ENCODE peak calls at places on chromosome 15, in seven cellular contexts. I is gastrocnemius medialis; M is left lung; Y is tibial artery; W is CD4-positive, alpha-beta T cell; B is GM20000; H is AG09309. G is an unnamed sample.

GRCh38 chr15:61839541-61839940 is 220.7 kb downstream of the VPS13C start:
- DNase-seq in I (no peak), M (no peak), Y (no peak), W (no peak), B (no peak), H (no peak), G (no peak)

GRCh38 chr15:57432141-57432701 is 55.9 kb downstream of the CGNL1 start:
- DNase-seq in I (no peak), M (no peak), Y (peak), W (no peak), B (no peak), H (no peak), G (no peak)

GRCh38 chr15:82051664-82052063 is 5.8 kb upstream of the MEX3B start:
- DNase-seq in I (no peak), M (no peak), Y (no peak), W (no peak), B (no peak), H (no peak), G (no peak)

GRCh38 chr15:83695246-83695645 is 41.3 kb downstream of the ADAMTSL3 start:
- DNase-seq in I (no peak), M (no peak), Y (peak), W (no peak), B (no peak), H (no peak), G (no peak)

GRCh38 chr15:77123854-77124253 is 52.9 kb upstream of the TSPAN3 start:
- DNase-seq in I (no peak), M (no peak), Y (no peak), W (no peak), B (no peak), H (no peak), G (no peak)

GRCh38 chr15:71448688-71449114 is 333.4 kb downstream of the THSD4 start:
- DNase-seq in I (no peak), M (no peak), Y (peak), W (no peak), B (peak), H (peak), G (no peak)

GRCh38 chr15:75650908-75651809 is 3.4 kb downstream of the SNX33 start:
- DNase-seq in I (no peak), M (no peak), Y (peak), W (no peak), B (no peak), H (no peak), G (no peak)

GRCh38 chr15:101504866-101505609 is 15.5 kb upstream of the PCSK6 start:
- DNase-seq in I (no peak), M (no peak), Y (no peak), W (no peak), B (no peak), H (peak), G (no peak)

GRCh38 chr15:58383876-58384275 is 47.9 kb upstream of the LIPC start:
- DNase-seq in I (no peak), M (no peak), Y (no peak), W (no peak), B (no peak), H (no peak), G (no peak)

GRCh38 chr15:52105856-52106255 is 6.7 kb downstream of the BCL2L10 start:
- DNase-seq in I (no peak), M (no peak), Y (no peak), W (no peak), B (no peak), H (no peak), G (no peak)

GRCh38 chr15:80072285-80072684 is 12.8 kb downstream of the ZFAND6 start:
- DNase-seq in I (no peak), M (no peak), Y (no peak), W (no peak), B (peak), H (peak), G (no peak)

GRCh38 chr15:63073497-63074172 is 31.1 kb downstream of the TPM1 start:
- DNase-seq in I (no peak), M (no peak), Y (no peak), W (no peak), B (no peak), H (no peak), G (no peak)

GRCh38 chr15:73078722-73079121 is 26.5 kb downstream of the NEO1 start:
- DNase-seq in I (no peak), M (no peak), Y (no peak), W (no peak), B (no peak), H (peak), G (no peak)

GRCh38 chr15:50055333-50056278 is 63.4 kb downstream of the ATP8B4 start:
- DNase-seq in I (peak), M (no peak), Y (peak), W (no peak), B (no peak), H (peak), G (no peak)

GRCh38 chr15:36988947-36989346 is 111.4 kb downstream of the MEIS2 start:
- DNase-seq in I (no peak), M (no peak), Y (no peak), W (no peak), B (no peak), H (no peak), G (no peak)

GRCh38 chr15:59436774-59437472 is 1.1 kb upstream of the FAM81A start:
- DNase-seq in I (no peak), M (no peak), Y (no peak), W (no peak), B (no peak), H (no peak), G (no peak)

GRCh38 chr15:84699538-84700191 is 16.3 kb downstream of the SEC11A start:
- DNase-seq in I (no peak), M (no peak), Y (no peak), W (no peak), B (no peak), H (no peak), G (no peak)

GRCh38 chr15:51874751-51875644 is 45.5 kb downstream of the TMOD3 start:
- DNase-seq in I (peak), M (no peak), Y (peak), W (no peak), B (no peak), H (peak), G (no peak)

GRCh38 chr15:81274932-81275341 is 49.0 kb downstream of the STARD5 start:
- DNase-seq in I (peak), M (peak), Y (peak), W (peak), B (peak), H (peak), G (peak)

GRCh38 chr15:82568986-82569385 is 28.7 kb upstream of the RPS17 start:
- DNase-seq in I (no peak), M (no peak), Y (no peak), W (no peak), B (no peak), H (no peak), G (no peak)

GRCh38 chr15:83404143-83404542 is 43.0 kb upstream of the SH3GL3 start:
- DNase-seq in I (no peak), M (no peak), Y (no peak), W (no peak), B (no peak), H (no peak), G (no peak)

GRCh38 chr15:66882251-66883020 is 180.4 kb downstream of the SMAD6 start:
- DNase-seq in I (peak), M (no peak), Y (peak), W (no peak), B (no peak), H (peak), G (no peak)

DNA sequence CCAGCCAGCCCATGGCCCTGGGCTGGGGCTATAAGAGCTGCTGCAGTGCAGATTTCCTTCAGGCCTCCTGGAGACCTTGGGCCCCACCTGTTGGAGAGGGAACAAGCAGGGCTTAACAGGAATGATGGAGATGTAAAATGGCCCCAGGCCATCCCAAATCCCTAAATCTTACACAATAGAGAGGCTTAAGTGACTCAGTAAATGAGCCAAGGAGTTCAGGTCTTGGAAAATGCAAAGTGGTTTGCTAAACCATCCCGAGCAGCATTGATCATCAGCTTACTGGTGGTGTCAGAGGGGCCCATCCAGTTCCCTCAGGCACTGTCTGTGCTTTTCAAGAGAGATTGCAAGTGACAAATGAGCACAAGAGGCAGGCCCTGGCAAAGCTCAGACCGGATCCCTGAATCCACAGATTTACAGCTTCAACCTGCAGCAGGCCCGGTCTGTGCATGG is 325.5 kb downstream of the UACA start:
- DNase-seq in I (no peak), M (no peak), Y (no peak), W (no peak), B (no peak), H (no peak), G (no peak)
- TF ChIP-seq CTCF in I (no peak), M (no peak), Y (no peak), W (no peak), B (no peak), H (no peak), G (no peak)

DNA sequence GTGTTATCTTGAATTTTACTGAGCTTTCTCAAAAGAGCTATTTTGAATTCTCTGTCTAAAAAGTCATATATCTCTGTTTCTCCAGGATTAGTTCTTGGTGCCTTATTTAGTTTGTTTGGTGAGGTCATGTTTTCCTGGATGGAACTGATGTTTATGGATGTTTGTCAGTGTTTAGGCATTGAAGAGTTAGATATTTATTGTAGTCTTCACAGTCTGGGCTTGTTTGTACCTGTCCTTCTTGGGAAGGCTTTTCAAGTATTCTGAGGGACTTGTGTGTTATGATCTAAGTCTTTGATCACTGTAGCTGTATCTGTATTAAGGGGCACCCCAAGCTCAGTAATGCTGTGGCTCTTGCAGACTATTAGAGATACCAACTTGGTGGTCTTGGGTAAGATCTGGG is 10.6 kb upstream of the RAD51 start:
- DNase-seq in I (no peak), M (no peak), Y (no peak), W (no peak), B (no peak), H (no peak), G (no peak)
- TF ChIP-seq CTCF in I (no peak), M (no peak), Y (no peak), W (no peak), B (no peak), H (no peak), G (no peak)

GRCh38 chr15:48109212-48109611 is 11.6 kb upstream of the SLC24A5 start:
- DNase-seq in I (no peak), M (no peak), Y (no peak), W (no peak), B (no peak), H (no peak), G (no peak)

GRCh38 chr15:48112242-48112641 is 8.5 kb upstream of the SLC24A5 start:
- DNase-seq in I (no peak), M (no peak), Y (no peak), W (no peak), B (peak), H (no peak), G (no peak)

DNA sequence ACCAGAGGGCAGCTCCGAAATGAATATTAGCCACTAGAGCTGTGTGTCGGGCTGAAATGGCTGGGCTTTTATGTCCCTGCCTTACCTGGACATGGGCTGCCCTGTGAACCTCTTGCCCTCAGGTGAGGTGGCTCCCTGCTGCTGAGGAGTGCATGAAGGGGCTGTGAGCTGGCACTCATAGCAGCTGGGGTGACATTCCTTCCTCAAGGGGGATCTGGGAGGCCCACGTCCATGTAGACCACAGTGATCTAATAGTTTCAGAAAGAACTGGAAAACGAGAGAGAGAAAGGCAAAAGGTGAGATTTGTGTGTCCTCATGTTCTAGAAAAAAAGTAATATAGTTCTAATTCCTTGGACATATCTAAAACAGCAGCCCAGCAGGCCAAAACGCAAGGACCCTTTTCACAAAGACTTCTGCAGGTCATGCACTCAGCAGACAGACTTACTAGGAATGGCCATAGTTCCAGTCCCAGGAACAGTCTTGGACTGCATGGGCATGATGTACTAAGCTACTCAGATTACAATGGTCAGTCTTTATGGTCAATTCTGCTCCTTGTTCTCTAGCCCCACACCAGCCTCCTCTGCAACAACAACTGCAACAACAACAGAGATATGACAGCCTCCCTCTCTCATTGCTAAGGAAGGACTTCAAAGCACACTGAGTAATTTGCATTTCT is 10.8 kb upstream of the SLC24A5 start:
- DNase-seq in I (no peak), M (no peak), Y (no peak), W (no peak), B (no peak), H (no peak), G (no peak)
- TF ChIP-seq CTCF in I (no peak), M (no peak), Y (no peak), W (no peak), B (no peak), H (no peak), G (no peak)

GRCh38 chr15:44713006-44713966 is 2.0 kb downstream of the B2M start:
- DNase-seq in I (no peak), M (no peak), Y (no peak), W (no peak), B (no peak), H (no peak), G (no peak)
- TF ChIP-seq CTCF in I (no peak), M (no peak), Y (peak), W (peak), B (no peak), H (peak), G (peak)

GRCh38 chr15:78565951-78566774 is 843 bp downstream of the CHRNA5 start:
- DNase-seq in I (no peak), M (no peak), Y (no peak), W (no peak), B (peak), H (no peak), G (no peak)
- TF ChIP-seq CTCF in I (no peak), M (no peak), Y (no peak), W (no peak), B (no peak), H (peak), G (no peak)

GRCh38 chr15:99453646-99454045 is 112.1 kb upstream of the MEF2A start:
- DNase-seq in I (no peak), M (no peak), Y (no peak), W (no peak), B (no peak), H (no peak), G (no peak)

GRCh38 chr15:99452010-99452409 is 113.8 kb upstream of the MEF2A start:
- DNase-seq in I (no peak), M (no peak), Y (no peak), W (no peak), B (peak), H (no peak), G (no peak)

GRCh38 chr15:99454107-99454809 is 111.5 kb upstream of the MEF2A start:
- DNase-seq in I (no peak), M (no peak), Y (no peak), W (no peak), B (no peak), H (no peak), G (no peak)

GRCh38 chr15:99451484-99451883 is 114.3 kb upstream of the MEF2A start:
- DNase-seq in I (no peak), M (no peak), Y (no peak), W (no peak), B (no peak), H (no peak), G (peak)

DNA sequence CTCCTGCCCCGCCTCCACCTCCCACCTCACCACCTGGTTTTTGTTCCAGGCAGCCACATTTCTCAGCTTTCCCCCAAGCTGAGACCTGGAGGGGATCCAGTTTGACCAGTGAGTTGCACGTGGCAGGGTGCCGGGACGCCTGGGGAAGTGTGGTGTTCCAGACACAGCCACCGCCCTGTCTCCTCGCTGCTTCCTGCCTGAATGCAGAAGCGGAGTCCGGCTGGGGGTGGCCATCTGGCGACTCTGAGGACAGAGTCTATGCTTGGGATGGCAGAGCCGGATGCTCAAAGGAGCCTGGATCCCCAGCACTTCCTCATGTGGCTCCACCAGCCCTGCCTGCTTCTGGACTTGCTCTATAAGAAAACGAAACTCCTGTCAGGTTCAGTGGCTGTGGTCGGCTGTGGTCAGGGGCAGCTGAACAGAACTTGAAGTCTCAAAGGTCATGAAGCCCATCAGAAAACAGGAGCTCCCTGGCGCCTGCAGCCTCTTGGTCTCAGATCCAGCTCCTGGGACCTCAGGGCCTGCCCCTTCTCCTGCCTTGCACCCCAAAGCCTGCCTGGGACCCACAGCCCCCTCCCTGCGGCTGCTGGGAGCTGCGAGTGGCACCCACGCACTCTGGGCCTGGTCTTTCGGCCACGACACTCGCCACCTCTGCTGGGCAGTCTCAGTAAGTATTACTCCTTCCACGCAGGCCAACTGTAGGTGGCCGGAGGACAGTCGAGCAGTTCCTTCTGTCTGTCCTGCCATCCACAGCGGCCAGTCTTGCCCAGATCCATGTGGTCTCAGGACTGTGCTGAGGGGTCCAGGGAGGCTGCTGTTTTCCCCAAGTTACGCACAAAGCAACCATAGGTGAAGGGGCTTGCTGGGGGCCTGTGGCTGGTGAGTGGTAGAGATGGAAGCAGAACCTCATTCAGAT is 112.8 kb upstream of the MEF2A start:
- DNase-seq in I (peak), M (peak), Y (peak), W (no peak), B (peak), H (no peak), G (peak)
- TF ChIP-seq CTCF in I (no peak), M (no peak), Y (no peak), W (no peak), B (no peak), H (no peak), G (no peak)

DNA sequence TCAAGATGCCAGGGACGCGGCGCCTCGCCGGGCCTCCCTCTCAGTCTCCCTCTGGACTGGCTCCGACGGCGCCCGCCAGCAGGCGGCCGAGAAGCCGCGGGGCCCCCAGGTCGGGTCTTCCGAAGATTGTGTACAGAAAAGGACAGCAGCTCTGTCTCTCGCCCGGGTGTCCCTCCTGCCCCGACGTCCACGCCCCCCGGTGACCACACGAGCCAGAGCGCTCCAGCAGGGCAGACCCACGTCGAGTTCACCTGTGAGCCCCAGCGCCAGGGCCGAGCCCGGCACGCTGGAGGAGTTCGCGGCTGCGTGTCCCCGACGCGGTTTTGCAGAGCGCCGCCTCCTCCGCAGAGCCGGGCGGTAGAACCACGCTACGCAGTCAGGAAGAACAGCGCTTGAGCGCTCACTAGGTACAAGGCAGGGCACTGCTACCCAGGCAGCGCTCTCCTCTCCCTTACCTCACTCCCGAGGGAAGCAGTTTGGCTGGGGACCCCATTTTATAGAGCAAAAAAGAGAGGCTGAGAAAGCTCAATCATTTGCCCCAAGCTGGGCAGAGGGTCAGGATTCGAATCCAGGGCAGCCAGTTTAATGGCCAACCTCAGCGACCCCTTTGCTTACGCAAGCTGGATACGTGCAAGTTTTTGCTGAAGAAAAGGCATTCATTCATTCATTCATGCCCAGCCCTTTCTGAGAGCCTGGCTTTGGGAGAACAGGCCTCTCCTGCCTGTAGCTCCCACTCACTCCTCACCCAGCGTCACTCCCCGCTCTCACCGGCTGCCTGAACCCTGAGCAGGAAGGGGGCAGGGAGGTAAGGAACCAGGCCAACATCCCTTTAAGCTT is 3.0 kb upstream of the TLE3 start:
- DNase-seq in I (peak), M (peak), Y (peak), W (peak), B (peak), H (no peak), G (peak)
- TF ChIP-seq CTCF in I (peak), M (no peak), Y (peak), W (peak), B (peak), H (peak), G (peak)

GRCh38 chr15:100253640-100254039 is 88.1 kb downstream of the ADAMTS17 start:
- DNase-seq in I (no peak), M (no peak), Y (no peak), W (no peak), B (no peak), H (no peak), G (peak)
- TF ChIP-seq CTCF in I (no peak), M (no peak), Y (no peak), W (no peak), B (no peak), H (no peak), G (no peak)

G was measured in CD8-positive, alpha-beta T cell.